ENCODE peak calls at places on chromosomes 11 and 22, in five cellular contexts. D is IMR-90, T is Panc1, W is A673, F is osteoblast. P is an unnamed sample. For H3K4me1, the result is how much of the 10 kb centered on the place peaks cover.

GRCh38 chr11:107876141-107876540 is 17.6 kb upstream of the SLC35F2 start:
- DNase-seq in T (no peak), F (no peak), D (no peak), W (no peak), P (no peak)

GRCh38 chr11:63769044-63769718 is 606 bp upstream of the ZFTA start:
- DNase-seq in T (no peak), D (no peak), F (peak), W (peak), P (peak)

GRCh38 chr11:31412946-31413345 is 43.3 kb downstream of the DNAJC24 start:
- DNase-seq in D (peak), W (peak), T (no peak), F (peak), P (no peak)

GRCh38 chr11:117026593-117027330 is 71.5 kb downstream of the SIK3 start:
- DNase-seq in W (peak), T (no peak), F (peak), D (peak), P (no peak)

GRCh38 chr11:10413268-10413667 is 41.8 kb upstream of the AMPD3 start:
- DNase-seq in D (peak), T (peak), W (peak), F (no peak), P (peak)

GRCh38 chr22:17707526-17707925 is 66.7 kb downstream of the BID start:
- DNase-seq in D (no peak), F (peak), T (no peak), W (peak), P (no peak)

GRCh38 chr11:30440510-30440909 is 117.6 kb downstream of the ARL14EP start:
- DNase-seq in T (no peak), W (no peak), D (no peak), F (no peak), P (no peak)

GRCh38 chr11:13074714-13075464 is 65.8 kb downstream of the RASSF10 start:
- DNase-seq in T (no peak), F (no peak), W (no peak), D (no peak), P (no peak)

GRCh38 chr22:20607157-20607907 is 99.9 kb downstream of the MED15 start:
- DNase-seq in D (no peak), W (no peak), F (peak), T (no peak), P (no peak)

GRCh38 chr11:131969261-131969660 is 598.8 kb downstream of the NTM start:
- DNase-seq in W (no peak), T (no peak), D (no peak), F (no peak), P (no peak)

GRCh38 chr11:76629133-76629852 is 41.3 kb downstream of the LRRC32 start:
- DNase-seq in F (peak), T (no peak), D (peak), W (no peak), P (no peak)

GRCh38 chr11:6541356-6541755 is 44.3 kb downstream of the DNHD1 start:
- DNase-seq in T (no peak), W (no peak), F (no peak), D (no peak), P (no peak)

GRCh38 chr11:102583437-102583836 is 41.7 kb downstream of the MMP20 start:
- DNase-seq in T (no peak), D (no peak), W (no peak), F (no peak), P (no peak)

GRCh38 chr11:66064571-66064970 is 5.5 kb upstream of the PACS1 start:
- DNase-seq in T (no peak), W (no peak), F (no peak), D (no peak), P (no peak)

GRCh38 chr11:18011633-18012313 is 1.1 kb downstream of the SERGEF start:
- DNase-seq in D (no peak), T (no peak), W (peak), F (no peak), P (peak)

GRCh38 chr11:18014876-18015275 is 2.0 kb upstream of the SERGEF start:
- DNase-seq in D (no peak), F (no peak), W (no peak), T (no peak), P (no peak)

GRCh38 chr11:18012906-18013781 is at the start of gene SERGEF:
- DNase-seq in T (peak), D (peak), F (peak), W (peak), P (peak)

GRCh38 chr11:18012314-18012905 is 437 bp downstream of the SERGEF start:
- DNase-seq in W (peak), D (peak), F (peak), T (no peak), P (no peak)

GRCh38 chr11:18013790-18014507 is 1.1 kb upstream of the SERGEF start:
- DNase-seq in T (no peak), D (no peak), W (no peak), F (no peak), P (peak)
- TF ChIP-seq CTCF in T (no peak), D (no peak), W (no peak), F (no peak), P (no peak)

GRCh38 chr22:37235897-37236607 is 8.0 kb downstream of the RAC2 start:
- DNase-seq in D (no peak), F (peak), T (no peak), W (no peak), P (peak)

GRCh38 chr22:37232140-37232998 is 11.7 kb downstream of the RAC2 start:
- DNase-seq in W (no peak), D (no peak), F (peak), T (no peak), P (no peak)

GRCh38 chr22:37237371-37238268 is 6.4 kb downstream of the RAC2 start:
- DNase-seq in T (no peak), W (no peak), F (peak), D (peak), P (no peak)

GRCh38 chr22:37233751-37234631 is 10.1 kb downstream of the RAC2 start:
- DNase-seq in T (no peak), D (no peak), F (peak), W (no peak), P (peak)

GRCh38 chr22:37234736-37235711 is 9.0 kb downstream of the RAC2 start:
- DNase-seq in T (no peak), D (no peak), W (no peak), F (peak), P (peak)
- H3K4me1 ChIP-seq in T (under half), D (under half), W (under half), F (under half), P (under half)

GRCh38 chr11:114774599-114775365 is 96.5 kb downstream of the NXPE2 start:
- DNase-seq in T (no peak), D (peak), F (peak), W (peak), P (peak)
- TF ChIP-seq CTCF in T (peak), D (peak), F (peak), W (peak), P (no peak)

DNA sequence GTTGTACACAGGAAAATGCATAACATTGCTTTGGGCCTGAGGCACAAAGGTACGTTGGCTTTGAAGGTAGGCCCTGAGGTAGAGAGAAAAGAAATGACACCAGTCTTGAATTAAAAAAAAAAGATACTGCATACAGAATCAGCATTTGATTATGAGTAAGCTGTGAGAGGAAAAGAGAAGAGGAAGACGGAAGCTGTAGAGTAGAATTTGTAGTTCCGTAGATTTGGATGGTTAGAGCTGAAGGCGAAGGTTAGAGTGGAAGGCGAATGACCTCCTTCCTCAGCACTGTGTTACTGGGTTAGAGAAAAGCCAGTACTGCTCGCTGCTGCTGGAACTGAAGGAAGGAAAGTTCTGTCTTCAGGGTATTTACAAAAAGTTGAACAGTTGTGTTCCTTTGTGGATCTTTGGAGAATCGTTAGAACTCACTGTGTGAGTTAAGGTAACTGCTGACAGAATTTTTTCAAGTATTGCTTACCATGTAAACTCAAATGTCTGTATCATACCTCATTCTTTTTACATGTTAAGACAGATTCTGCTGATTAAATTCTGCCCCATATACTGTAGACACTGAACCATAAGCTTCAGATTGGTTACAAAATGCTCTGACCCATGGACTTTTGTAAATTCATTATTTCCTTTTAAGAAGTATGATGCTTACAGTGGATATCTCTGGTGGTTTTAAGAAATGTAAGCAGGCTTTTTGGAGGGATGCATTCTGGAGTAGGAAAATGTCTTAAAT is 50.2 kb downstream of the MCAM start:
- DNase-seq in F (no peak), T (no peak), D (peak), W (no peak), P (no peak)
- H3K4me1 ChIP-seq in F (under half), T (under half), D (under half), W (under half), P (under half)

GRCh38 chr22:22061085-22062077 is 78.8 kb upstream of the TOP3B start:
- DNase-seq in W (peak), T (no peak), F (peak), D (peak), P (no peak)
- TF ChIP-seq CTCF in W (peak), T (peak), F (peak), D (peak), P (no peak)

GRCh38 chr22:30941363-30941740 is 27.2 kb downstream of the MORC2 start:
- DNase-seq in W (no peak), F (no peak), D (no peak), T (no peak), P (no peak)
- H3K4me1 ChIP-seq in W (under half), F (under half), D (under half), T (under half), P (under half)

DNA sequence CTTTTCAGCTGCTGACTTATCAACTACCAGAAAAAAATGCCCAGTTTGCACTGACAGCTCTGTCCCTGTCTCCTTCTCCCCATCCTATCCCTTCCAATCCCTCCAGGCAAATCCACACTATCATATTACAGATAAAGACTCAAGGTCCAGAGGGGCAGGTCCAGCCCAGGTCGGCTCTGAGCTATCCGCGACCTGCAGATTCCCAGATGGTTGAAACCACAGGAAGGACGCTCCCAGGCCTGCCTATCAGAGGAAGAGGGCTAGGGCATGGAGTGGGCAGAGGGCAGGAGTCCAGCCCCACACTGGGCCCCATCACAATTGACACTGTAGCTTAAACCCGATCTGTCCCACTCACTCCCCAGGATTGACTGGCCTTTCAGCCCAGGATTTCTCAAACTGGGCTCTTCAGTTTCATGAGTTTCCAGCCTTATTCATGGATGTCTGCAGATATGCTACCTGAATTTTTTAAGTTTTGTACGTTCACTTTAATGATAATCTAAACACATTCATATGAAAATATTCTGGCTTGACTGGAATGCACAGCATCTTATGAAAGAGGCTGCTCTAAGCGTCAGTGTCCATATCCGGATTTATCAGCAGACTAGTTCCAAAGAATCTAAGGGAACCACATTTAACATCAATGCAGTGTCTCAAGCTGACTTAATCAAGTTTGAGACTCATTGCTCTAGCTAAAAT is 16.4 kb upstream of the FCHSD2 start:
- DNase-seq in T (no peak), W (no peak), D (peak), F (peak), P (no peak)
- TF ChIP-seq CTCF in T (no peak), W (no peak), D (no peak), F (no peak), P (no peak)

DNA sequence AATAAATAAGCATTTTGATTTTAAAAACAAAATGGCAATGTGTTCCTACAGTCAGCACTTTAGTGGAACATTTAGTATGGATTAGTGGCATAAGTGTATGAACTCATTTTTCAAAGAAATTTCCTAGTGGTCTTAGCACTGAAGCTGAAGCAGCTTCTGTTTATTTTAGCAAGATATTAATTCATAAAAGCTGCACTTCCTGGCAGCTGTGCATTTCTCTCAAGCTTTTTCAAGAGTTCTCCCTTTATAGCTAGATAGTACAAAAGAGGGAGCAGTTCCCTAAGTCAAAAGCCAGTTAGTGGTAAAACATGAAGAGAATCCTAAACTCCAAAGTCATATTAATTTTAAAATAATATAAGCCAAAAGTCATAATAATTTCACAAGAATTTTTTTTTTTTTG is 1036.0 kb upstream of the CCDC90B start:
- DNase-seq in D (no peak), F (no peak), T (no peak), W (no peak), P (no peak)
- H3K4me1 ChIP-seq in D (under half), F (under half), T (under half), W (under half), P (under half)